ENCODE peak calls at places on chromosome 3, in seven cellular contexts. T is CD4-positive, alpha-beta T cell; W is AG04450; D is NCI-H2029; E is psoas muscle; Z is astrocyte of the spinal cord; M is DMS153. U is an unnamed sample.

GRCh38 chr3:55557549-55557948 is 70.4 kb upstream of the WNT5A start:
- DNase-seq in M (no peak), W (no peak), D (no peak), Z (no peak), E (no peak), T (no peak), U (no peak)

GRCh38 chr3:181699171-181699903 is 12.4 kb upstream of the SOX2 start:
- DNase-seq in E (no peak), D (no peak), W (no peak), T (no peak), Z (peak), M (no peak), U (no peak)

GRCh38 chr3:44948239-44948638 is 27.7 kb downstream of the ZDHHC3 start:
- DNase-seq in E (no peak), D (no peak), W (no peak), Z (no peak), M (no peak), T (no peak), U (no peak)

GRCh38 chr3:140552898-140553297 is 125.0 kb upstream of the TRIM42 start:
- DNase-seq in Z (no peak), M (no peak), E (no peak), T (no peak), D (no peak), W (no peak), U (no peak)

GRCh38 chr3:25854214-25854613 is 64.3 kb downstream of the OXSM start:
- DNase-seq in E (no peak), M (no peak), T (no peak), D (no peak), W (no peak), Z (peak), U (no peak)

GRCh38 chr3:126523745-126524428 is at the start of gene CHST13:
- DNase-seq in T (no peak), Z (peak), W (no peak), E (peak), M (no peak), D (no peak), U (peak)

GRCh38 chr3:108450444-108450843 is 60.0 kb downstream of the MYH15 start:
- DNase-seq in W (no peak), M (no peak), T (no peak), Z (no peak), D (no peak), E (no peak), U (no peak)

GRCh38 chr3:151107701-151108100 is 22.2 kb downstream of the MED12L start:
- DNase-seq in Z (no peak), D (no peak), T (no peak), M (no peak), E (no peak), W (no peak), U (no peak)

GRCh38 chr3:12143949-12144504 is 14.7 kb downstream of the TIMP4 start:
- DNase-seq in E (peak), M (no peak), W (peak), Z (peak), D (no peak), T (no peak), U (no peak)

GRCh38 chr3:143237036-143237688 is 117.6 kb downstream of the CHST2 start:
- DNase-seq in T (no peak), Z (peak), D (no peak), W (no peak), M (no peak), E (no peak), U (no peak)

GRCh38 chr3:161800985-161801559 is 304.5 kb downstream of the OTOL1 start:
- DNase-seq in M (no peak), T (no peak), Z (no peak), D (no peak), W (no peak), E (no peak), U (no peak)

GRCh38 chr3:195753609-195754008 is 32.8 kb downstream of the MUC20 start:
- DNase-seq in Z (no peak), D (no peak), M (no peak), T (no peak), W (no peak), E (peak), U (no peak)

GRCh38 chr3:63685340-63685739 is 32.9 kb downstream of the SNTN start:
- DNase-seq in W (no peak), T (no peak), Z (no peak), M (no peak), D (no peak), E (no peak), U (no peak)

GRCh38 chr3:32816439-32817194 is 1.2 kb upstream of the TRIM71 start:
- DNase-seq in M (no peak), W (no peak), D (peak), E (no peak), T (no peak), Z (peak), U (no peak)

GRCh38 chr3:186929676-186930075 is 650 bp upstream of the ST6GAL1 start:
- DNase-seq in T (no peak), M (no peak), D (no peak), Z (no peak), W (no peak), E (no peak), U (no peak)

GRCh38 chr3:9747267-9747666 is 2.5 kb upstream of the OGG1 start:
- DNase-seq in W (no peak), Z (peak), M (no peak), T (no peak), D (no peak), E (no peak), U (no peak)

GRCh38 chr3:182226995-182227394 is 515.3 kb downstream of the SOX2 start:
- DNase-seq in W (no peak), E (no peak), T (no peak), M (no peak), D (no peak), Z (no peak), U (no peak)

GRCh38 chr3:86923071-86923476 is 67.9 kb downstream of the VGLL3 start:
- DNase-seq in Z (peak), W (peak), E (no peak), D (no peak), T (no peak), M (no peak), U (no peak)

GRCh38 chr3:17670749-17671148 is 71.7 kb downstream of the TBC1D5 start:
- DNase-seq in M (no peak), Z (no peak), T (no peak), W (no peak), D (no peak), E (no peak), U (no peak)

GRCh38 chr3:39814007-39814406 is 4.6 kb downstream of the MYRIP start:
- DNase-seq in W (no peak), M (peak), D (peak), T (no peak), Z (peak), E (no peak), U (no peak)

U was measured in NCI-H510A treated with DMSO at 0.1 percent for 48 hours.